ENCODE peak calls at places on chromosomes 5 and 9, in six cellular contexts. P is fibroblast of lung, L is trophoblast cell, V is OCI-LY7, J is SJSA1, C is cardiac muscle cell. S is an unnamed sample.

GRCh38 chr9:117305454-117305853 is 109.4 kb downstream of the ASTN2 start:
- DNase-seq in P (no peak), L (no peak), V (no peak), J (no peak), C (no peak), S (no peak)

GRCh38 chr5:26807231-26808199 is 230.9 kb downstream of the CDH9 start:
- DNase-seq in P (no peak), L (no peak), V (no peak), J (no peak), C (no peak), S (no peak)

GRCh38 chr5:117776977-117777376 is 1202.4 kb upstream of the SEMA6A start:
- DNase-seq in P (no peak), L (no peak), V (no peak), J (no peak), C (no peak), S (no peak)

GRCh38 chr5:177402271-177403043 is 2.0 kb upstream of the PFN3 start:
- DNase-seq in P (peak; percentile 58), L (peak; percentile 79), V (no peak), J (peak; percentile 75), C (peak; percentile 61), S (peak; percentile 69)

GRCh38 chr5:72268753-72269410 is 51.2 kb downstream of the MRPS27 start:
- DNase-seq in P (peak; percentile 28), L (peak; percentile 70), V (peak; percentile 62), J (peak; percentile 60), C (peak; percentile 66), S (no peak)

GRCh38 chr9:134880484-134881312 is at the start of gene FCN2:
- DNase-seq in P (no peak), L (no peak), V (no peak), J (no peak), C (no peak), S (no peak)

GRCh38 chr5:79107020-79107796 is 4.4 kb upstream of the BHMT start:
- DNase-seq in P (peak; percentile 24), L (no peak), V (no peak), J (no peak), C (peak; percentile 28), S (no peak)

GRCh38 chr5:180172447-180173197 is 36.4 kb downstream of the RASGEF1C start:
- DNase-seq in P (no peak), L (no peak), V (no peak), J (no peak), C (peak; percentile 62), S (peak; percentile 46)

GRCh38 chr5:174329738-174330137 is 284.2 kb downstream of the NSG2 start:
- DNase-seq in P (peak; percentile 70), L (no peak), V (no peak), J (no peak), C (peak; percentile 11), S (no peak)

GRCh38 chr5:87722286-87722685 is 309.6 kb upstream of the CCNH start:
- DNase-seq in P (peak; percentile 86), L (no peak), V (no peak), J (peak; percentile 71), C (no peak), S (no peak)

GRCh38 chr9:84856181-84856632 is 186.7 kb downstream of the NTRK2 start:
- DNase-seq in P (peak; percentile 64), L (no peak), V (no peak), J (no peak), C (no peak), S (no peak)

GRCh38 chr9:100294341-100294740 is 58.4 kb downstream of the TEX10 start:
- DNase-seq in P (peak; percentile 64), L (no peak), V (no peak), J (no peak), C (peak; percentile 12), S (no peak)

GRCh38 chr5:958701-959571 is 49.7 kb upstream of the NKD2 start:
- DNase-seq in P (peak; percentile 73), L (no peak), V (no peak), J (peak; percentile 74), C (peak; percentile 92), S (no peak)

GRCh38 chr9:134390947-134391318 is 64.7 kb downstream of the RXRA start:
- DNase-seq in P (no peak), L (no peak), V (no peak), J (no peak), C (no peak), S (no peak)

GRCh38 chr5:40578501-40579451 is 100.9 kb upstream of the PTGER4 start:
- DNase-seq in P (peak; percentile 12), L (no peak), V (no peak), J (no peak), C (peak; percentile 35), S (no peak)

GRCh38 chr9:22102347-22103053 is 93.4 kb upstream of the CDKN2B start:
- DNase-seq in P (no peak), L (no peak), V (no peak), J (no peak), C (no peak), S (no peak)

GRCh38 chr5:133232911-133233310 is 181.1 kb downstream of the HSPA4 start:
- DNase-seq in P (no peak), L (no peak), V (no peak), J (no peak), C (no peak), S (no peak)

GRCh38 chr5:171984748-171985419 is 21.6 kb downstream of the FBXW11 start:
- DNase-seq in P (peak; percentile 98), L (no peak), V (no peak), J (no peak), C (peak; percentile 67), S (no peak)

GRCh38 chr5:44911501-44911900 is 102.8 kb downstream of the MRPS30 start:
- DNase-seq in P (no peak), L (no peak), V (no peak), J (no peak), C (no peak), S (no peak)

GRCh38 chr5:138272681-138273080 is 1.7 kb downstream of the GFRA3 start:
- DNase-seq in P (no peak), L (no peak), V (no peak), J (no peak), C (no peak), S (no peak)

GRCh38 chr5:80967500-80968181 is 7.5 kb downstream of the RASGRF2 start:
- DNase-seq in P (peak; percentile 90), L (no peak), V (no peak), J (peak; percentile 57), C (peak; percentile 80), S (no peak)

GRCh38 chr5:172235827-172236749 is 42.1 kb downstream of the EFCAB9 start:
- DNase-seq in P (peak; percentile 22), L (no peak), V (no peak), J (no peak), C (no peak), S (no peak)

GRCh38 chr5:135433626-135434426 is 13.3 kb downstream of the DCANP1 start:
- DNase-seq in P (no peak), L (no peak), V (no peak), J (peak; percentile 41), C (peak; percentile 55), S (no peak)

GRCh38 chr9:6272229-6272597 is 56.0 kb upstream of the TPD52L3 start:
- DNase-seq in P (peak; percentile 88), L (no peak), V (no peak), J (no peak), C (peak; percentile 96), S (no peak)

GRCh38 chr9:6271508-6272228 is 56.1 kb downstream of the IL33 start:
- DNase-seq in P (no peak), L (no peak), V (no peak), J (no peak), C (no peak), S (no peak)

DNA sequence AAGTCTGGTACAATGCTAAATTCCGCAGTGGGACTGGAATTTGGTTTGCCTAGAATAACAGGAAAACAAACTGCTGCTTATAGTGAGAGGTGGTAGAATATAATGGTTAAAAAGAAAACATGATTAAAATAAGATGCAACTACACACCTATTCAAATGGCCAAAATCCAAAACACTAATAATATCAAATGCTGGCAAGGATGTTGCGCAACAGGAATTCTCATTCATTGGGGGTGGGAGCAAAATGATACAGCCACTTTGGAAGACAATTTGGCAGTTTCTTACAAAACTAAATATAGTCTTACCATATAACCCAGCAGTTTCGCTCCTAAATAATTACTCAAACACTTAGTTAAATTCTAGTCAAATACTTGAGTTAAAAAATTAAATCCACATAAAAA is 50.8 kb upstream of the TPD52L3 start:
- DNase-seq in P (no peak), L (no peak), V (no peak), J (no peak), C (no peak), S (no peak)
- H3K27ac ChIP-seq in P (no peak overlapping the region), L (no peak overlapping the region), V (no peak overlapping the region), J (no peak overlapping the region), C (no peak overlapping the region), S (no peak overlapping the region)

GRCh38 chr5:65157906-65158603 is 323.7 kb downstream of the ADAMTS6 start:
- DNase-seq in P (peak; percentile 63), L (no peak), V (no peak), J (no peak), C (no peak), S (no peak)

GRCh38 chr5:65150599-65150998 is 331.1 kb downstream of the ADAMTS6 start:
- DNase-seq in P (no peak), L (no peak), V (no peak), J (no peak), C (no peak), S (no peak)

GRCh38 chr5:65156933-65157332 is 324.8 kb downstream of the ADAMTS6 start:
- DNase-seq in P (no peak), L (no peak), V (no peak), J (no peak), C (no peak), S (no peak)

GRCh38 chr5:65151632-65152031 is 330.1 kb downstream of the ADAMTS6 start:
- DNase-seq in P (peak; percentile 27), L (no peak), V (no peak), J (no peak), C (peak; percentile 49), S (no peak)

DNA sequence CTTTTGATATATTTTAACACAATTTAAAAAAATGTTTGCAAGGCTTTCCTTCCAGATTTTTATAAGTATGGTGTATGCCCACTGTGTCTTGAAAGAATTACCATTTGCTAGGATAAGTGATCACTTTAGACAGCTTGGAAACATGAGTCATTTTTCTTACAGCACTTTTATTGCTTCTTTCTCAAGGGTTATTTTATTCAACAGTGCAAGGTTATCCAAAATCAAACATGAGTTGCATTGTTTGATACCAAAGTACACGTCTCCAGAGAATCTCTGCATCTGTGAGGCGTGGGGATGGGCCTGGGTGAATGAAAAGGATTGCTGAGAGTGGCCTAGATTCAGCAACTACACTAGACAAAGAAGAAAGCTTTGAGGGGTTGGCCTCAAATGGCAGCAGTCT is 329.6 kb downstream of the ADAMTS6 start:
- DNase-seq in P (peak; percentile 54), L (no peak), V (no peak), J (no peak), C (no peak), S (no peak)
- H3K27ac ChIP-seq in P (no peak overlapping the region), L (no peak overlapping the region), V (no peak overlapping the region), J (no peak overlapping the region), C (no peak overlapping the region), S (no peak overlapping the region)

GRCh38 chr9:37485389-37486255 is at the start of gene POLR1E:
- DNase-seq in P (peak; percentile 90), L (peak; percentile 97), V (peak; percentile 98), J (peak; percentile 84), C (peak; percentile 96), S (peak; percentile 87)
- H3K27ac ChIP-seq in P (peak within 1 kb of the TSS; percentile 87), L (no peak within 1 kb of the TSS), V (peak within 1 kb of the TSS; percentile 51), J (no peak within 1 kb of the TSS), C (peak within 1 kb of the TSS; percentile 2), S (peak within 1 kb of the TSS; percentile 29)

DNA sequence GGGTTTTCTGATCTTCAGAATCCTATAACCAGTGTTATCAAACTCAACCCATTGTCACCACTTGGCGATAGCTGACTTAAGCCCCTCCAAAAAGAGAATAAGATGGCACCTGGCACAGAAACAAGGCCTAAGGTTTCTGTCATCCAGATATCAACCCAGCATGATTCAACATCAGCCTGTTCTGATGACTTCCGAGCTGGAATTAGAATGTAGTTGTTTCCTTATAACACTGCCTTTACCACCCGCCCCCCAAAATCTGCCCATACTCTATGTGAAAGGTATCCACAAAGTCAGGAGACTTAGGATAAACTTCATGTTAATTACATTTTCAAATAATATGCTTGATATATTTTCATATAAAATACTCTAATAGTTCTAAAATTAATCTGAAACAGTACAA is 5.2 kb downstream of the KLF9 start:
- DNase-seq in P (no peak), L (no peak), V (no peak), J (no peak), C (peak; percentile 38), S (no peak)
- H3K27ac ChIP-seq in P (peak overlapping the region; percentile 99), L (no peak overlapping the region), V (no peak overlapping the region), J (no peak overlapping the region), C (no peak overlapping the region), S (peak overlapping the region; percentile 11)

S was measured in caudate nucleus.